ENCODE peak calls at places on chromosomes 1 and 21, in five cellular contexts. One of them, this sample, is unnamed.
A peak's percentile ranks its signal among the peaks of the same experiment; 100 is the strongest.

GRCh38 chr1:154501423-154502065 is 475 bp upstream of the TDRD10 start:
- DNase-seq in B cell: peak; percentile 49
- DNase-seq in AG10803: no peak
- DNase-seq in HEK293T: no peak
- DNase-seq in posterior cingulate gyrus: no peak
- DNase-seq in this sample: no peak

GRCh38 chr1:88399690-88400089 is 284.4 kb upstream of the PKN2 start:
- DNase-seq in B cell: no peak
- DNase-seq in AG10803: no peak
- DNase-seq in HEK293T: no peak
- DNase-seq in posterior cingulate gyrus: no peak
- DNase-seq in this sample: no peak

GRCh38 chr1:176033879-176034278 is 173.2 kb downstream of the COP1 start:
- DNase-seq in B cell: no peak
- DNase-seq in AG10803: peak; percentile 16
- DNase-seq in HEK293T: no peak
- DNase-seq in posterior cingulate gyrus: no peak
- DNase-seq in this sample: no peak

GRCh38 chr21:39686636-39687035 is 58.3 kb upstream of the IGSF5 start:
- DNase-seq in B cell: no peak
- DNase-seq in AG10803: no peak
- DNase-seq in HEK293T: no peak
- DNase-seq in posterior cingulate gyrus: no peak
- DNase-seq in this sample: no peak

GRCh38 chr1:229271448-229272120 is 673 bp downstream of the RAB4A start:
- DNase-seq in B cell: peak; percentile 71
- DNase-seq in AG10803: peak; percentile 28
- DNase-seq in HEK293T: peak; percentile 52
- DNase-seq in posterior cingulate gyrus: no peak
- DNase-seq in this sample: no peak

GRCh38 chr21:45034556-45035476 is 39.6 kb upstream of the ADARB1 start:
- DNase-seq in B cell: no peak
- DNase-seq in AG10803: no peak
- DNase-seq in HEK293T: no peak
- DNase-seq in posterior cingulate gyrus: peak; percentile 56
- DNase-seq in this sample: no peak

GRCh38 chr1:66331641-66332523 is 202.1 kb upstream of the SGIP1 start:
- DNase-seq in B cell: no peak
- DNase-seq in AG10803: peak; percentile 93
- DNase-seq in HEK293T: peak; percentile 78
- DNase-seq in posterior cingulate gyrus: no peak
- DNase-seq in this sample: no peak

GRCh38 chr1:14726606-14727005 is 128.1 kb downstream of the KAZN start:
- DNase-seq in B cell: no peak
- DNase-seq in AG10803: no peak
- DNase-seq in HEK293T: no peak
- DNase-seq in posterior cingulate gyrus: no peak
- DNase-seq in this sample: no peak

GRCh38 chr1:9010781-9011323 is 15.4 kb downstream of the SLC2A7 start:
- DNase-seq in B cell: no peak
- DNase-seq in AG10803: no peak
- DNase-seq in HEK293T: no peak
- DNase-seq in posterior cingulate gyrus: no peak
- DNase-seq in this sample: no peak

GRCh38 chr1:2530501-2531361 is 668 bp upstream of the HES5 start:
- DNase-seq in B cell: no peak
- DNase-seq in AG10803: peak; percentile 25
- DNase-seq in HEK293T: no peak
- DNase-seq in posterior cingulate gyrus: no peak
- DNase-seq in this sample: no peak

GRCh38 chr1:20185834-20186782 is at the start of the genes PLA2G2C and UBXN10:
- DNase-seq in B cell: peak; percentile 62
- DNase-seq in AG10803: no peak
- DNase-seq in HEK293T: no peak
- DNase-seq in posterior cingulate gyrus: peak; percentile 94
- DNase-seq in this sample: peak; percentile 29

GRCh38 chr1:174830019-174830418 is 169.7 kb upstream of the CACYBP start:
- DNase-seq in B cell: no peak
- DNase-seq in AG10803: no peak
- DNase-seq in HEK293T: no peak
- DNase-seq in posterior cingulate gyrus: no peak
- DNase-seq in this sample: no peak

GRCh38 chr1:33244143-33244808 is 12.0 kb upstream of the ZNF362 start:
- DNase-seq in B cell: no peak
- DNase-seq in AG10803: peak; percentile 35
- DNase-seq in HEK293T: no peak
- DNase-seq in posterior cingulate gyrus: no peak
- DNase-seq in this sample: no peak

GRCh38 chr1:92805216-92805615 is 20.3 kb upstream of the EVI5 start:
- DNase-seq in B cell: no peak
- DNase-seq in AG10803: no peak
- DNase-seq in HEK293T: no peak
- DNase-seq in posterior cingulate gyrus: no peak
- DNase-seq in this sample: no peak

GRCh38 chr1:180275726-180276125 is 45.7 kb downstream of the LHX4 start:
- DNase-seq in B cell: no peak
- DNase-seq in AG10803: no peak
- DNase-seq in HEK293T: no peak
- DNase-seq in posterior cingulate gyrus: peak; percentile 69
- DNase-seq in this sample: no peak

GRCh38 chr1:20476260-20477038 is 9.6 kb downstream of the CAMK2N1 start:
- DNase-seq in B cell: no peak
- DNase-seq in AG10803: no peak
- DNase-seq in HEK293T: peak; percentile 28
- DNase-seq in posterior cingulate gyrus: no peak
- DNase-seq in this sample: no peak